ENCODE peak calls at places on chromosomes 6 and 20, in five cellular contexts. X is uterus; Y is CD8-positive, alpha-beta memory T cell; T is spleen; J is adrenal gland. I is an unnamed sample.

GRCh38 chr6:49556429-49556837 is 6.0 kb downstream of the C6orf141 start:
- DNase-seq in J (peak; percentile 44), T (no peak), X (no peak), Y (no peak), I (peak; percentile 86)

GRCh38 chr6:133203344-133203697 is 37.8 kb upstream of the EYA4 start:
- DNase-seq in J (no peak), Y (no peak), X (no peak), T (no peak), I (peak; percentile 22)

GRCh38 chr6:137746264-137746663 is 120.8 kb upstream of the TNFAIP3 start:
- DNase-seq in Y (no peak), T (no peak), J (no peak), X (no peak), I (no peak)

GRCh38 chr6:3913077-3913957 is 64.1 kb downstream of the FAM50B start:
- DNase-seq in T (no peak), J (peak; percentile 62), X (peak; percentile 92), Y (no peak), I (peak; percentile 81)

GRCh38 chr6:25024821-25025220 is 89.1 kb upstream of the RIPOR2 start:
- DNase-seq in X (no peak), J (no peak), Y (no peak), T (no peak), I (no peak)

GRCh38 chr6:686528-686927 is 6.4 kb downstream of the EXOC2 start:
- DNase-seq in Y (no peak), X (no peak), J (no peak), T (no peak), I (no peak)

GRCh38 chr6:170095273-170095976 is 195.5 kb downstream of the DLL1 start:
- DNase-seq in J (no peak), X (no peak), Y (no peak), T (peak; percentile 66), I (no peak)

GRCh38 chr6:136072691-136073090 is 177.4 kb downstream of the MTFR2 start:
- DNase-seq in J (no peak), X (no peak), T (no peak), Y (no peak), I (no peak)

GRCh38 chr20:50587291-50587961 is 77.2 kb downstream of the PTPN1 start:
- DNase-seq in Y (no peak), T (peak; percentile 64), X (no peak), J (no peak), I (no peak)

GRCh38 chr6:156167289-156168076 is 609.7 kb upstream of the ARID1B start:
- DNase-seq in X (peak; percentile 49), T (peak; percentile 75), Y (no peak), J (peak; percentile 13), I (peak; percentile 14)

GRCh38 chr6:130604869-130605401 is 222.3 kb upstream of the SMLR1 start:
- DNase-seq in T (no peak), J (peak; percentile 24), Y (no peak), X (no peak), I (no peak)

GRCh38 chr6:55130806-55131324 is 43.5 kb upstream of the HCRTR2 start:
- DNase-seq in X (no peak), Y (no peak), T (no peak), J (no peak), I (no peak)

GRCh38 chr6:8904754-8905153 is 469.4 kb upstream of the SLC35B3 start:
- DNase-seq in X (no peak), Y (no peak), T (no peak), J (peak; percentile 13), I (peak; percentile 1)

GRCh38 chr6:150566486-150566885 is 33.2 kb upstream of the PLEKHG1 start:
- DNase-seq in T (no peak), J (no peak), Y (no peak), X (no peak), I (peak; percentile 24)

GRCh38 chr6:128954308-128955043 is 71.5 kb downstream of the LAMA2 start:
- DNase-seq in Y (no peak), X (no peak), T (no peak), J (no peak), I (no peak)

GRCh38 chr20:35005463-35005961 is 49.8 kb downstream of the MYH7B start:
- DNase-seq in Y (no peak), J (no peak), T (peak; percentile 22), X (peak; percentile 9), I (no peak)

GRCh38 chr20:16107172-16107870 is 465.9 kb downstream of the KIF16B start:
- DNase-seq in X (no peak), Y (no peak), T (peak; percentile 71), J (no peak), I (no peak)

GRCh38 chr6:135722679-135723078 is 128.8 kb upstream of the PDE7B start:
- DNase-seq in J (peak; percentile 35), Y (no peak), X (no peak), T (no peak), I (peak; percentile 73)

GRCh38 chr20:3686867-3687321 is 5.1 kb upstream of the ADAM33 start:
- DNase-seq in T (no peak), Y (no peak), X (peak; percentile 94), J (peak; percentile 90), I (peak; percentile 80)

GRCh38 chr6:149254241-149254640 is 63.3 kb upstream of the TAB2 start:
- DNase-seq in T (no peak), J (no peak), X (no peak), Y (no peak), I (no peak)

GRCh38 chr6:16244869-16245451 is 6.6 kb downstream of the GMPR start:
- DNase-seq in Y (no peak), X (no peak), T (no peak), J (no peak), I (peak; percentile 10)

GRCh38 chr20:39897058-39897457 is 792.0 kb downstream of the MAFB start:
- DNase-seq in T (no peak), Y (no peak), J (no peak), X (no peak), I (peak; percentile 87)

GRCh38 chr20:57069442-57069841 is 197.0 kb downstream of the BMP7 start:
- DNase-seq in T (no peak), J (no peak), X (no peak), Y (no peak), I (no peak)

GRCh38 chr6:1035419-1035818 is 276.5 kb upstream of the FOXQ1 start:
- DNase-seq in T (peak; percentile 37), X (no peak), Y (no peak), J (no peak), I (no peak)

GRCh38 chr6:30719791-30720737 is at the start of gene TUBB:
- DNase-seq in T (peak; percentile 99), Y (peak; percentile 93), X (peak; percentile 97), J (peak; percentile 99), I (peak; percentile 95)

GRCh38 chr6:147508073-147508870 is at the start of gene SAMD5:
- DNase-seq in X (peak; percentile 31), T (peak; percentile 81), Y (no peak), J (peak; percentile 33), I (peak; percentile 87)

GRCh38 chr6:76852776-76853175 is 610.5 kb downstream of the HTR1B start:
- DNase-seq in J (no peak), Y (no peak), T (no peak), X (no peak), I (no peak)

DNA sequence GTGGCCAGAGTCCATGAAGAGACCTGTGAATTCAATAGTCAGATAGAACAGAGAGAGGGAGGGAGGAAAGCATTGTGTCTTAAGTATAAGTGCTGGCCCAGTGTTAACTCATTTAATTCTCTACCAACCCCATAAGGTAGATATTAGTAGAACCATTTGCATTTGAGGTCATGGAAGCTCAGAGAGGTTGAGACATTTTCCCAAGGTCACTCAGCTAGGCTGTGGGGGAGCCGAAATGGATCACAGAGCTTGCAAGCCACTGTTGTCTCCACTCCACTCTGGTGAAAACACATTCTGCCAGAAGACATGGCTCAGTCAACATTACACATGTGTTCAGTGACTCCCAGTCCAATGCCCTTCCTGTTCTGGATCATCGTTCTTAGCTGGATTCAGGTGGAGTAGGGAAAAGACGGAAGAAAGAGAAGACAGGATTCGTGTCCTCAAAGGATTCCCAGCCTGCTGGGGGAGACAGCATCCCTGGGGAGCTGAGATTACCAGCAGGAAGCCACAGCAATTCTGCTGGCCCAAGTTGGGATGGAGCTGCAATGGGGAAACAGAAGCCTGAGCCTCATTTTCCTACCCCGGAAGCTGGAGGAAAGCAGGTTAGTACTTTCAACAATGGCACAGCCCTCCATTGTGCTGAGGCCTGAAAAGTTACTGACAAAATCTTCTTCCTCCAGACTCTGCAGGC is 27.0 kb upstream of the MDGA1 start:
- DNase-seq in J (no peak), Y (no peak), T (no peak), X (no peak), I (no peak)
- H3K4me3 ChIP-seq in J (no peak overlapping the region), Y (no peak overlapping the region), T (no peak overlapping the region), X (no peak overlapping the region), I (no peak overlapping the region)

GRCh38 chr6:154914288-154914687 is 80.8 kb upstream of the TIAM2 start:
- DNase-seq in T (no peak), Y (no peak), J (no peak), X (no peak), I (no peak)

GRCh38 chr6:154908723-154909122 is 86.4 kb upstream of the TIAM2 start:
- DNase-seq in Y (no peak), T (no peak), X (no peak), J (no peak), I (no peak)

GRCh38 chr6:154907293-154907692 is 87.8 kb upstream of the TIAM2 start:
- DNase-seq in J (no peak), Y (no peak), T (no peak), X (no peak), I (no peak)

DNA sequence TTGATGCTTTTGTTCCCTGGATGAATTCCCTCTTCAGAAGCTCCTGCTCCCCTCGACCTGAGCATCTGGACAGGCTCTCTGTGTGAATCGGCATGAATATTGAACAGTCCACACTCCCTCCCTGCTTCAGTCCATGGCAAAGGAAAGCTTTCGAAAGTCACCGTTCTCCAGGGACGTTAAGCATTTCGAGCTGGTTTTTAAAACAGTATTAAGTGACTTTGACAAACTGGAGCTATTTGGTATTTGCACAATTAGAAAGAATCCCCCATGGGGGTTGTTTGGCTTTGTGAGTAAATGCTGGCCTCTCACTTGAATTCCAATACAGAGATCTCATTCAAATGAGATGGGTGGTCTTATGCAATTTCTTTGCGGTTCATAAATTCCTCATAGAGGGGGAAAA is 85.3 kb upstream of the TIAM2 start:
- DNase-seq in J (no peak), Y (no peak), X (no peak), T (no peak), I (no peak)
- H3K9me3 ChIP-seq in J (no peaks in the 10 kb centered on the region), Y (no peaks in the 10 kb centered on the region), X (no peaks in the 10 kb centered on the region), T (no peaks in the 10 kb centered on the region), I (no peaks in the 10 kb centered on the region)

DNA sequence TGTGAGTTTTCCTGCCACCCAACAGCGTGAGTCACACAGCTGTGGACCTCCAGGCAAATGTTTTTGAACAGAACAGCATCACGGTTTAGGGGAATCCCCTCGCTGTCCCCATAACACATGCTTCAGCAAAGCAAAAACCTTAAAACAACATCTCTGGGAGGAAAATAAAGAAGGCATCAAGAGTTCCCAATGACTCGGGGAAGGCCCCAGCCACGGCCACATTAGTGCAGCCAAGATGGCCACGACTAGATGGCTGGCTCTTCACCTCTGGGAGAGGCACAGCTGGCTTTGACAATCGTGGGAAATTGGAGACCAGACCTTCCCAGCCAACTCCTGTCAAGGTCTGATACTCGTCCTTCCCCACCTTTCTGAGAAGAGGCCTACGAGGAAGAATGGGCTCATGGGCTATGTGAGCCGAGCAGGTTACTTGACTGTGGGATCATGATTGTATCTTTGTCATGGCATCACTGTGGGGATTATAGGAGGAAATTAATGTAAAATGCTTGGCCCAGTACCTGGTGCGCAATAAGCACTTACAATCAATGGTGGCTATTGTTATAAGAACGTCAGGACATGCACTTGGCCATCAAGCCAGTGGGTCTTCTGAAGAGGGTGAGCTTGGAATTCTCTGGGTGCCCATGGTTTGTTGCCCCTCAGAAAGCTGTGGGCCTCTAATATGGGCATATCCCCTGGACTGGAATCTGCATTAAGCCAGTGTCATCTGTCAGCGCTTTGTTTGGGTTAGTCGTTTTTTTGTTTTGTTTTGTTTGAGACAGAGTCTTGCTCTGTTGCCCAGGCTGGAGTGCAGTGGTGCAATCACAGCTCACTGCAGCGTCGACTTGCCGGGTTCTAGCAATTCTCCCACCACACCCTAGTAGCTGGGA is 43.6 kb downstream of the FGD2 start:
- DNase-seq in X (peak; percentile 71), J (no peak), T (peak; percentile 86), Y (peak; percentile 56), I (peak; percentile 76)
- H3K4me3 ChIP-seq in X (no peak overlapping the region), J (no peak overlapping the region), T (no peak overlapping the region), Y (peak overlapping the region; percentile 75), I (no peak overlapping the region)

GRCh38 chr20:29878281-29878741 is 1379.2 kb upstream of the DEFB115 start:
- DNase-seq in Y (peak; percentile 4), T (peak; percentile 77), J (no peak), X (no peak), I (peak; percentile 39)
- H3K9me3 ChIP-seq in Y (peaks cover 5% of the 10 kb centered on the region), T (peaks cover 73% of the 10 kb centered on the region), J (no peaks in the 10 kb centered on the region), X (no peaks in the 10 kb centered on the region), I (no peaks in the 10 kb centered on the region)